ENCODE peak calls at places on chromosomes 13 and 19, in five cellular contexts. Q, O, F, X and N are unnamed samples.

GRCh38 chr13:42991892-42992584 is at the start of gene EPSTI1:
- DNase-seq in Q (peak), X (peak), O (no peak), F (peak), N (peak)

GRCh38 chr13:50650936-50651638 is 192.4 kb downstream of the DLEU7 start:
- DNase-seq in F (no peak), O (no peak), Q (no peak), X (peak), N (no peak)

GRCh38 chr19:49498475-49498874 is 2.2 kb downstream of the RPS11 start:
- DNase-seq in O (no peak), F (no peak), Q (no peak), X (no peak), N (no peak)

GRCh38 chr19:19407640-19407933 is 2.1 kb downstream of the GATAD2A start:
- DNase-seq in O (no peak), F (no peak), Q (no peak), X (no peak), N (no peak)

GRCh38 chr13:108777421-108778420 is 148.3 kb downstream of the MYO16 start:
- DNase-seq in Q (no peak), X (no peak), F (peak), O (peak), N (peak)

GRCh38 chr19:397321-397720 is 11.6 kb downstream of the C2CD4C start:
- DNase-seq in F (no peak), O (no peak), X (no peak), Q (peak), N (no peak)

GRCh38 chr13:79451500-79451962 is 29.4 kb upstream of the NDFIP2 start:
- DNase-seq in O (peak), F (peak), Q (no peak), X (peak), N (peak)

GRCh38 chr19:50967924-50968708 is 1.3 kb downstream of the KLK6 start:
- DNase-seq in Q (no peak), X (no peak), F (peak), O (no peak), N (no peak)

GRCh38 chr19:18290250-18291018 is 9.0 kb upstream of the JUND start:
- DNase-seq in Q (no peak), X (no peak), O (no peak), F (peak), N (no peak)

GRCh38 chr13:113635048-113635420 is 23.0 kb downstream of the ATP4B start:
- DNase-seq in O (no peak), Q (no peak), F (no peak), X (no peak), N (no peak)

GRCh38 chr19:54332149-54332548 is 6.8 kb downstream of the LILRA4 start:
- DNase-seq in Q (no peak), F (no peak), X (no peak), O (no peak), N (no peak)

GRCh38 chr13:41026806-41027205 is 7.7 kb upstream of the ELF1 start:
- DNase-seq in Q (no peak), F (no peak), X (no peak), O (no peak), N (no peak)

GRCh38 chr19:29550896-29551295 is 25.1 kb downstream of the VSTM2B start:
- DNase-seq in Q (no peak), O (no peak), X (no peak), F (no peak), N (no peak)

GRCh38 chr13:21670006-21670882 is 629 bp upstream of the FGF9 start:
- DNase-seq in F (peak), Q (peak), X (peak), O (peak), N (no peak)

GRCh38 chr13:74338341-74338740 is 204.1 kb upstream of the KLF12 start:
- DNase-seq in Q (no peak), X (no peak), F (no peak), O (no peak), N (no peak)

GRCh38 chr13:46010148-46010547 is 42.4 kb downstream of the ZC3H13 start:
- DNase-seq in F (peak), Q (no peak), X (peak), O (no peak), N (no peak)

GRCh38 chr13:43071824-43072223 is 48.4 kb downstream of the DNAJC15 start:
- DNase-seq in Q (no peak), F (no peak), O (no peak), X (no peak), N (no peak)

GRCh38 chr13:27466513-27466912 is 16.1 kb upstream of the MTIF3 start:
- DNase-seq in O (no peak), X (no peak), F (no peak), Q (peak), N (no peak)

GRCh38 chr13:113002206-113002821 is 33.3 kb downstream of the MCF2L start:
- DNase-seq in X (no peak), O (no peak), Q (peak), F (peak), N (no peak)

GRCh38 chr13:107301724-107302374 is 733.9 kb upstream of the ARGLU1 start:
- DNase-seq in X (peak), Q (no peak), F (no peak), O (no peak), N (no peak)

GRCh38 chr13:110518571-110518970 is 43.0 kb downstream of the RAB20 start:
- DNase-seq in X (no peak), F (no peak), O (no peak), Q (no peak), N (no peak)

GRCh38 chr19:10718205-10719196 is 622 bp downstream of the DNM2 start:
- DNase-seq in O (no peak), X (peak), Q (peak), F (peak), N (no peak)

GRCh38 chr13:89514534-89515312 is 1832.8 kb upstream of the MIR17HG start:
- DNase-seq in X (peak), O (peak), F (peak), Q (peak), N (peak)

GRCh38 chr19:51501594-51502263 is at the start of gene SIGLEC12:
- DNase-seq in F (no peak), X (no peak), Q (no peak), O (no peak), N (no peak)

GRCh38 chr13:77239312-77239711 is 87.6 kb downstream of the MYCBP2 start:
- DNase-seq in X (peak), O (no peak), F (no peak), Q (no peak), N (no peak)

GRCh38 chr19:38719761-38720558 is 24.3 kb downstream of the CAPN12 start:
- DNase-seq in X (no peak), F (no peak), O (no peak), Q (no peak), N (peak)

GRCh38 chr19:42078538-42079275 is 2.7 kb downstream of the ZNF574 start:
- DNase-seq in O (no peak), F (no peak), X (no peak), Q (no peak), N (no peak)

GRCh38 chr13:39130298-39130697 is 92.0 kb downstream of the NHLRC3 start:
- DNase-seq in X (no peak), Q (no peak), F (peak), O (no peak), N (no peak)

GRCh38 chr13:21526707-21527454 is 67.8 kb upstream of the ZDHHC20 start:
- DNase-seq in X (no peak), Q (no peak), F (no peak), O (no peak), N (no peak)

GRCh38 chr19:40279761-40280607 is 5.2 kb downstream of the AKT2 start:
- DNase-seq in F (no peak), O (no peak), Q (no peak), X (no peak), N (no peak)

GRCh38 chr13:57633950-57634828 is 2.6 kb downstream of the PCDH17 start:
- DNase-seq in F (peak), X (no peak), Q (peak), O (no peak), N (no peak)
- H3K4me3 ChIP-seq in F (peak), X (peak), Q (peak), O (no peak), N (peak)

GRCh38 chr19:45638930-45639729 is at the start of gene EML2:
- DNase-seq in Q (peak), O (peak), X (no peak), F (peak), N (no peak)
- TF ChIP-seq CTCF in Q (no peak), O (peak), X (peak), F (peak), N (peak)

GRCh38 chr13:37870489-37870845 is 895 bp upstream of the TRPC4 start:
- DNase-seq in Q (no peak), O (no peak), X (no peak), F (no peak), N (no peak)
- H3K4me3 ChIP-seq in Q (no peak), O (no peak), X (peak), F (peak), N (peak)

GRCh38 chr13:25151626-25152025 is 20.5 kb downstream of the AMER2 start:
- DNase-seq in O (no peak), F (no peak), Q (no peak), X (no peak), N (no peak)

GRCh38 chr13:25148005-25148798 is 23.9 kb downstream of the AMER2 start:
- DNase-seq in Q (no peak), X (no peak), O (no peak), F (no peak), N (no peak)

GRCh38 chr13:25153736-25154135 is 18.4 kb downstream of the AMER2 start:
- DNase-seq in X (no peak), F (no peak), O (no peak), Q (no peak), N (no peak)

GRCh38 chr13:25143693-25144092 is 28.4 kb downstream of the AMER2 start:
- DNase-seq in X (no peak), O (no peak), F (no peak), Q (no peak), N (no peak)

GRCh38 chr13:25149670-25150069 is 22.4 kb downstream of the AMER2 start:
- DNase-seq in Q (no peak), X (no peak), F (no peak), O (no peak), N (no peak)
- TF ChIP-seq CTCF in Q (no peak), X (no peak), F (no peak), O (no peak), N (no peak)

GRCh38 chr19:31317098-31317497 is 32.1 kb downstream of the TSHZ3 start:
- DNase-seq in F (peak), X (no peak), O (no peak), Q (no peak), N (no peak)
- H3K4me3 ChIP-seq in F (no peak), X (no peak), O (no peak), Q (no peak), N (no peak)